ENCODE peak calls at places on chromosomes 3 and 15, in nine cellular contexts. D is left ventricle myocardium inferior; T is activated T-cell treated with anti-CD3 and anti-CD28 coated beads for 24 hours; E is nephron progenitor cell; I is RWPE2; X is right atrium auricular region; S is C1 segment of cervical spinal cord; A is fibroblast of mammary gland; J is stimulated activated CD8-positive, alpha-beta memory T cell treated with anti-CD3 and anti-CD28 coated beads, Interleukin-4, amount 100 ng/mL, for 1 hour. C is an unnamed sample.

GRCh38 chr3:126119008-126119675 is 35.2 kb upstream of the SLC41A3 start:
- DNase-seq in S (no peak), D (no peak), A (no peak), X (no peak), T (no peak), J (no peak), E (no peak), I (no peak), C (no peak)

GRCh38 chr3:114219741-114220140 is 17.6 kb downstream of the ZNF80 start:
- DNase-seq in E (no peak), A (no peak), D (no peak), J (no peak), S (no peak), I (no peak), X (no peak), T (no peak), C (no peak)

GRCh38 chr3:72260590-72260914 is 475.6 kb upstream of the PROK2 start:
- DNase-seq in T (no peak), D (no peak), E (no peak), X (no peak), I (no peak), S (no peak), J (no peak), A (no peak), C (no peak)

GRCh38 chr15:32683906-32684584 is 33.8 kb upstream of the GREM1 start:
- DNase-seq in A (peak), S (no peak), I (no peak), E (no peak), D (no peak), X (no peak), T (no peak), J (no peak), C (no peak)

GRCh38 chr3:176840604-176841287 is 356.5 kb downstream of the TBL1XR1 start:
- DNase-seq in A (no peak), T (no peak), I (no peak), J (no peak), D (no peak), S (no peak), E (no peak), X (no peak), C (no peak)

GRCh38 chr3:124850212-124850611 is 37.0 kb downstream of the ITGB5 start:
- DNase-seq in A (no peak), D (no peak), I (no peak), J (no peak), T (no peak), X (no peak), S (no peak), E (no peak), C (no peak)

GRCh38 chr3:129888739-129889138 is 4.8 kb downstream of the TMCC1 start:
- DNase-seq in D (no peak), J (no peak), A (peak), T (no peak), S (no peak), E (no peak), X (no peak), I (no peak), C (no peak)

GRCh38 chr3:80771085-80771484 is 990.4 kb downstream of the GBE1 start:
- DNase-seq in I (no peak), D (no peak), X (no peak), J (no peak), E (no peak), T (no peak), S (no peak), A (no peak), C (no peak)

GRCh38 chr3:134430950-134431445 is 54.8 kb downstream of the ANAPC13 start:
- DNase-seq in X (no peak), A (no peak), T (no peak), D (no peak), I (no peak), J (no peak), E (no peak), S (no peak), C (no peak)

GRCh38 chr3:117355566-117355965 is 646.0 kb downstream of the TUSC7 start:
- DNase-seq in I (no peak), J (no peak), D (no peak), E (peak), A (peak), X (no peak), S (peak), T (no peak), C (peak)

GRCh38 chr3:24545917-24546316 is 51.3 kb upstream of the THRB start:
- DNase-seq in I (no peak), X (no peak), A (peak), S (no peak), T (no peak), E (no peak), J (no peak), D (no peak), C (no peak)

GRCh38 chr3:168883145-168883544 is 780.4 kb downstream of the MECOM start:
- DNase-seq in S (no peak), A (no peak), I (no peak), T (no peak), E (no peak), X (no peak), D (no peak), J (no peak), C (no peak)

GRCh38 chr3:68089572-68089991 is 435.2 kb upstream of the SUCLG2 start:
- DNase-seq in D (no peak), I (no peak), X (no peak), T (no peak), A (no peak), S (no peak), E (no peak), J (no peak), C (no peak)

GRCh38 chr15:47366884-47367283 is 350.4 kb upstream of the SEMA6D start:
- DNase-seq in I (no peak), X (no peak), S (no peak), T (no peak), A (no peak), E (no peak), J (no peak), D (no peak), C (no peak)

GRCh38 chr3:149151843-149152242 is 22.4 kb downstream of the HPS3 start:
- DNase-seq in T (no peak), S (no peak), J (no peak), E (peak), X (no peak), A (peak), I (no peak), D (no peak), C (no peak)

GRCh38 chr3:151305081-151305777 is 11.4 kb downstream of the GPR87 start:
- DNase-seq in X (no peak), E (no peak), D (no peak), J (no peak), T (peak), S (peak), A (peak), I (peak), C (no peak)

GRCh38 chr3:73100734-73101550 is 39.5 kb downstream of the EBLN2 start:
- DNase-seq in X (peak), I (no peak), D (peak), S (peak), E (peak), J (peak), T (peak), A (peak), C (peak)

GRCh38 chr15:58043192-58043903 is 22.2 kb downstream of the ALDH1A2 start:
- DNase-seq in E (peak), S (no peak), X (no peak), A (peak), J (no peak), D (peak), T (peak), I (no peak), C (no peak)

GRCh38 chr3:66338927-66339326 is 118.1 kb downstream of the SLC25A26 start:
- DNase-seq in D (no peak), X (no peak), I (no peak), T (no peak), A (peak), S (no peak), J (no peak), E (no peak), C (no peak)

GRCh38 chr15:65655026-65655425 is 33.3 kb downstream of the SLC24A1 start:
- DNase-seq in E (no peak), D (no peak), J (no peak), T (no peak), A (peak), X (no peak), I (no peak), S (no peak), C (no peak)

GRCh38 chr3:6113338-6113737 is 747.6 kb upstream of the GRM7 start:
- DNase-seq in S (no peak), A (no peak), D (no peak), I (no peak), J (no peak), E (no peak), T (no peak), X (no peak), C (no peak)

GRCh38 chr15:89335289-89336041 is 841 bp upstream of the POLG start:
- DNase-seq in I (no peak), T (no peak), S (no peak), E (peak), J (no peak), D (no peak), X (peak), A (no peak), C (no peak)

GRCh38 chr3:193872265-193872753 is 263.6 kb upstream of the HES1 start:
- DNase-seq in A (peak), J (no peak), X (no peak), S (no peak), T (no peak), D (no peak), I (peak), E (no peak), C (peak)

GRCh38 chr3:38566215-38566528 is 70.0 kb downstream of the EXOG start:
- DNase-seq in T (no peak), E (no peak), X (no peak), J (no peak), D (no peak), A (no peak), I (peak), S (no peak), C (no peak)

GRCh38 chr3:112568642-112569041 is 6.8 kb downstream of the SLC35A5 start:
- DNase-seq in X (no peak), I (no peak), E (no peak), J (no peak), T (no peak), S (no peak), D (no peak), A (peak), C (no peak)

GRCh38 chr15:81962438-81962837 is 83.4 kb downstream of the MEX3B start:
- DNase-seq in D (no peak), I (no peak), S (no peak), X (no peak), J (no peak), E (no peak), A (no peak), T (no peak), C (no peak)

GRCh38 chr3:185645596-185646381 is 59.7 kb downstream of the SENP2 start:
- DNase-seq in J (no peak), A (peak), E (peak), D (no peak), I (no peak), X (peak), T (no peak), S (no peak), C (peak)